ENCODE peak calls at places on chromosome 9, in five cellular contexts. F is KG1, R is GM19239, H is cardiac septum, K is globus pallidus. Y is an unnamed sample.

GRCh38 chr9:85959955-85960354 is 19.0 kb downstream of the NAA35 start:
- DNase-seq in F (no peak), R (no peak), H (no peak), K (no peak), Y (no peak)

GRCh38 chr9:88174324-88174723 is 36.0 kb upstream of the SPATA31C2 start:
- DNase-seq in F (no peak), R (no peak), H (no peak), K (no peak), Y (no peak)

GRCh38 chr9:23702311-23702922 is 123.6 kb downstream of the ELAVL2 start:
- DNase-seq in F (no peak), R (no peak), H (no peak), K (no peak), Y (no peak)

GRCh38 chr9:16192403-16193017 is 639.7 kb downstream of the CCDC171 start:
- DNase-seq in F (no peak), R (no peak), H (no peak), K (no peak), Y (no peak)

GRCh38 chr9:100087218-100087617 is 11.6 kb downstream of the ERP44 start:
- DNase-seq in F (no peak), R (no peak), H (no peak), K (no peak), Y (no peak)

GRCh38 chr9:5951686-5952211 is 61.1 kb downstream of the MLANA start:
- DNase-seq in F (no peak), R (no peak), H (no peak), K (no peak), Y (no peak)

GRCh38 chr9:36163049-36163839 is 5.9 kb upstream of the CCIN start:
- DNase-seq in F (no peak), R (no peak), H (no peak), K (peak; percentile 73), Y (no peak)

GRCh38 chr9:4904322-4905134 is 80.5 kb upstream of the JAK2 start:
- DNase-seq in F (no peak), R (no peak), H (no peak), K (no peak), Y (no peak)

GRCh38 chr9:95008151-95008771 is 281.8 kb downstream of the AOPEP start:
- DNase-seq in F (no peak), R (no peak), H (no peak), K (no peak), Y (no peak)

GRCh38 chr9:16625831-16626230 is 244.6 kb downstream of the BNC2 start:
- DNase-seq in F (no peak), R (no peak), H (no peak), K (no peak), Y (no peak)

GRCh38 chr9:764105-764524 is 77.4 kb upstream of the DMRT1 start:
- DNase-seq in F (peak; percentile 30), R (no peak), H (no peak), K (peak; percentile 51), Y (peak; percentile 83)

GRCh38 chr9:104906441-104907277 is 21.3 kb downstream of the ABCA1 start:
- DNase-seq in F (no peak), R (no peak), H (no peak), K (no peak), Y (no peak)

GRCh38 chr9:134540441-134541372 is 100.9 kb upstream of the COL5A1 start:
- DNase-seq in F (no peak), R (no peak), H (no peak), K (no peak), Y (no peak)

GRCh38 chr9:5441043-5441442 is 3.3 kb upstream of the PLGRKT start:
- DNase-seq in F (no peak), R (no peak), H (no peak), K (no peak), Y (no peak)

GRCh38 chr9:133824802-133825186 is 86.6 kb upstream of the SARDH start:
- DNase-seq in F (no peak), R (no peak), H (no peak), K (no peak), Y (no peak)

GRCh38 chr9:4062966-4063365 is 236.9 kb downstream of the GLIS3 start:
- DNase-seq in F (no peak), R (no peak), H (no peak), K (no peak), Y (no peak)

GRCh38 chr9:122124528-122124927 is 31.4 kb upstream of the TTLL11 start:
- DNase-seq in F (no peak), R (no peak), H (no peak), K (no peak), Y (no peak)

GRCh38 chr9:108813951-108814601 is 41.7 kb downstream of the ACTL7B start:
- DNase-seq in F (no peak), R (no peak), H (no peak), K (peak; percentile 48), Y (no peak)

GRCh38 chr9:26477963-26478362 is 414.6 kb downstream of the CAAP1 start:
- DNase-seq in F (no peak), R (no peak), H (no peak), K (no peak), Y (no peak)

GRCh38 chr9:131382850-131383729 is 10.8 kb upstream of the PRRC2B start:
- DNase-seq in F (no peak), R (no peak), H (no peak), K (no peak), Y (no peak)

GRCh38 chr9:96245399-96245798 is 56.6 kb downstream of the HSD17B3 start:
- DNase-seq in F (no peak), R (no peak), H (no peak), K (no peak), Y (no peak)

GRCh38 chr9:130243882-130244170 is 21.7 kb upstream of the HMCN2 start:
- DNase-seq in F (no peak), R (no peak), H (no peak), K (no peak), Y (no peak)

GRCh38 chr9:78439192-78439865 is 142.4 kb downstream of the PSAT1 start:
- DNase-seq in F (peak; percentile 66), R (peak; percentile 90), H (peak; percentile 86), K (peak; percentile 84), Y (peak; percentile 67)

GRCh38 chr9:36208521-36209253 is 18.0 kb downstream of the CLTA start:
- DNase-seq in F (no peak), R (no peak), H (no peak), K (no peak), Y (no peak)

GRCh38 chr9:100088202-100088601 is 10.6 kb downstream of the ERP44 start:
- DNase-seq in F (no peak), R (no peak), H (no peak), K (no peak), Y (no peak)

GRCh38 chr9:78383130-78383529 is 86.2 kb downstream of the PSAT1 start:
- DNase-seq in F (no peak), R (no peak), H (no peak), K (no peak), Y (no peak)

GRCh38 chr9:126605792-126606482 is 7.8 kb upstream of the LMX1B start:
- DNase-seq in F (no peak), R (no peak), H (no peak), K (no peak), Y (no peak)

Y was measured in germinal center.